ENCODE peak calls at places on chromosomes 7 and 10, in ten cellular contexts. K, P, Z, F, I, C, R, X, J and S are unnamed samples.
A peak's percentile ranks its signal among the peaks of the same experiment; 100 is the strongest.

GRCh38 chr10:80191589-80192270 is 13.6 kb downstream of the ANXA11 start:
- DNase-seq in Z (peak; percentile 84), R (no peak), I (no peak), K (no peak), X (no peak), F (no peak), P (no peak), J (no peak), C (no peak), S (no peak)

GRCh38 chr10:47253651-47254375 is 46.2 kb upstream of the GDF10 start:
- DNase-seq in K (no peak), P (peak; percentile 86), I (no peak), J (no peak), C (peak; percentile 23), X (no peak), Z (no peak), R (no peak), F (no peak), S (peak; percentile 46)

GRCh38 chr7:5625938-5626337 is 155.5 kb downstream of the RNF216 start:
- DNase-seq in K (no peak), X (no peak), C (no peak), P (no peak), F (no peak), I (peak; percentile 35), Z (no peak), R (no peak), J (no peak), S (no peak)

GRCh38 chr7:13990319-13990983 is 985 bp upstream of the ETV1 start:
- DNase-seq in R (peak; percentile 94), K (peak; percentile 42), F (peak; percentile 30), P (peak; percentile 53), X (no peak), Z (peak; percentile 37), C (peak; percentile 76), J (no peak), I (peak; percentile 73), S (no peak)

GRCh38 chr10:92239600-92240288 is 51.1 kb downstream of the CPEB3 start:
- DNase-seq in I (peak; percentile 39), K (no peak), P (peak; percentile 42), X (peak; percentile 16), C (peak; percentile 50), J (no peak), Z (peak; percentile 47), F (peak; percentile 67), R (no peak), S (no peak)

GRCh38 chr7:29084832-29085231 is 61.5 kb downstream of the CPVL start:
- DNase-seq in P (no peak), C (no peak), X (no peak), I (no peak), K (no peak), R (no peak), J (peak; percentile 23), Z (no peak), F (no peak), S (no peak)

GRCh38 chr7:621572-622285 is 102.1 kb upstream of the PDGFA start:
- DNase-seq in R (no peak), Z (peak; percentile 79), P (no peak), F (no peak), I (no peak), X (no peak), J (no peak), C (no peak), K (no peak), S (peak; percentile 89)

GRCh38 chr10:103545771-103546281 is 52.3 kb downstream of the NEURL1 start:
- DNase-seq in P (no peak), I (no peak), F (peak; percentile 59), Z (peak; percentile 36), C (no peak), K (no peak), R (no peak), X (no peak), J (no peak), S (peak; percentile 67)

GRCh38 chr7:1856161-1856965 is 186.3 kb downstream of the ELFN1 start:
- DNase-seq in X (no peak), F (peak; percentile 22), C (no peak), R (no peak), Z (no peak), J (no peak), P (peak; percentile 18), I (no peak), K (no peak), S (no peak)

GRCh38 chr7:101978683-101979082 is 161.3 kb downstream of the CUX1 start:
- DNase-seq in F (no peak), K (no peak), P (no peak), X (no peak), Z (no peak), R (no peak), C (no peak), I (no peak), J (no peak), S (no peak)

GRCh38 chr7:100148559-100149328 is at the start of gene LAMTOR4:
- DNase-seq in R (peak; percentile 99), F (peak; percentile 99), X (peak; percentile 98), C (peak; percentile 99), K (peak; percentile 100), P (peak; percentile 100), I (peak; percentile 99), J (peak; percentile 100), Z (peak; percentile 99), S (peak; percentile 98)
- H3K27ac ChIP-seq in R (peak within 1 kb of the TSS; percentile 87), F (peak within 1 kb of the TSS; percentile 63), X (peak within 1 kb of the TSS; percentile 95), C (no peak within 1 kb of the TSS), K (peak within 1 kb of the TSS; percentile 94), P (peak within 1 kb of the TSS; percentile 89), I (peak within 1 kb of the TSS; percentile 22), J (peak within 1 kb of the TSS; percentile 86), Z (peak within 1 kb of the TSS; percentile 84), S (peak within 1 kb of the TSS; percentile 90)

GRCh38 chr7:139095194-139095659 is 14.3 kb downstream of the ZC3HAV1 start:
- DNase-seq in P (no peak), J (peak; percentile 88), K (no peak), Z (no peak), F (no peak), C (no peak), X (no peak), R (no peak), I (no peak), S (no peak)
- TF ChIP-seq POLR2A in P (no peak), J (peak; percentile 74), K (no peak), Z (no peak), F (no peak), C (no peak), X (no peak), R (no peak), I (no peak), S (no peak)

GRCh38 chr10:13585195-13585751 is 1.5 kb upstream of the PRPF18 start:
- DNase-seq in Z (no peak), X (no peak), C (no peak), J (no peak), F (no peak), K (no peak), I (no peak), P (no peak), R (no peak), S (no peak)

GRCh38 chr10:13589316-13589715 is 2.6 kb downstream of the PRPF18 start:
- DNase-seq in I (no peak), Z (no peak), X (no peak), J (no peak), C (no peak), R (no peak), P (no peak), F (no peak), K (no peak), S (no peak)

GRCh38 chr10:13585943-13586342 is 822 bp upstream of the PRPF18 start:
- DNase-seq in J (no peak), X (no peak), I (no peak), C (no peak), K (no peak), R (no peak), Z (no peak), P (no peak), F (no peak), S (no peak)

GRCh38 chr10:13587367-13587766 is 602 bp downstream of the PRPF18 start:
- DNase-seq in I (no peak), P (no peak), X (no peak), Z (no peak), R (no peak), F (no peak), J (no peak), C (no peak), K (no peak), S (no peak)

GRCh38 chr10:13586676-13587355 is at the start of gene PRPF18:
- DNase-seq in F (peak; percentile 92), J (peak; percentile 76), Z (peak; percentile 96), P (peak; percentile 95), C (peak; percentile 93), X (peak; percentile 82), R (peak; percentile 97), K (peak; percentile 96), I (peak; percentile 90), S (no peak)
- H3K27ac ChIP-seq in F (peak within 1 kb of the TSS; percentile 15), J (peak within 1 kb of the TSS; percentile 61), Z (peak within 1 kb of the TSS; percentile 60), P (peak within 1 kb of the TSS; percentile 50), C (no peak within 1 kb of the TSS), X (peak within 1 kb of the TSS; percentile 83), R (peak within 1 kb of the TSS; percentile 68), K (peak within 1 kb of the TSS; percentile 75), I (peak within 1 kb of the TSS; percentile 25), S (peak within 1 kb of the TSS; percentile 41)

GRCh38 chr7:103344453-103345149 is at the start of gene DNAJC2:
- DNase-seq in J (peak; percentile 69), F (peak; percentile 87), X (peak; percentile 73), P (peak; percentile 89), C (peak; percentile 90), Z (peak; percentile 85), K (peak; percentile 96), I (peak; percentile 86), R (peak; percentile 95), S (no peak)
- TF ChIP-seq POLR2A in J (peak; percentile 94), F (peak; percentile 76), X (no peak), P (peak; percentile 31), C (peak; percentile 65), Z (no peak), K (peak; percentile 73), I (peak; percentile 88), R (no peak), S (no peak)

DNA sequence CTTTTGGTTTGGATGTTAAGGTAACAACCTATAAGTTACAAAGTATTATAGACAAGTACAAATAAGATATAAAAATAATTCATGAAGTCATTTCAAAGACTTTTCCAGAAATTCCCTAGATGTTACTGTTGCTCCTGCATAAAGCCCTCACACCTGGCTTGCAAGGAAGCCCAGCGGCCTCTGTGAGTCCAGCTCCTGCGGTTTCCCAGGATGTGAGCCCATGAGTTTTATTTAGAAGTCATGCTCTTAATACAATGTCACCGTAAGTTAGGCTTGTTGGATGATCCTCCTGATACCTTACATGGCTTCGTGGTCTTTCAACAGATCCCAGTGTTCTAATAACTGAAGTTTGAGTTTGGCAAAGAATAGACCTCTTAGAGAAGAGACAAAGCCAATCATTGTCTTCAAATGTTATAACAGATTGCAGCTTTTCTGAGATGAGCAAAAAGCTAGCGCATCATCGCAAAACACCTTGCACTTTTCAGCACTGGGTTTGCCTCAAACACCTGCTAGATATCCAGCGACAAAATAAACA is 3.7 kb downstream of the FAM171A1 start:
- DNase-seq in P (no peak), X (no peak), C (no peak), F (no peak), R (no peak), J (no peak), I (no peak), Z (no peak), K (no peak), S (no peak)
- H3K27ac ChIP-seq in P (no peak overlapping the region), X (no peak overlapping the region), C (no peak overlapping the region), F (no peak overlapping the region), R (no peak overlapping the region), J (no peak overlapping the region), I (no peak overlapping the region), Z (no peak overlapping the region), K (no peak overlapping the region), S (no peak overlapping the region)

GRCh38 chr7:87199700-87200450 is 19.7 kb downstream of the TMEM243 start:
- DNase-seq in Z (no peak), K (no peak), R (no peak), J (no peak), F (no peak), C (no peak), P (no peak), I (peak; percentile 13), X (no peak), S (no peak)
- TF ChIP-seq POLR2A in Z (no peak), K (no peak), R (no peak), J (peak; percentile 52), F (no peak), C (no peak), P (no peak), I (no peak), X (no peak), S (no peak)